ENCODE peak calls at places on chromosomes 5 and 9, in seven cellular contexts. M is CD8-positive, alpha-beta T cell; J is A673; E is BJ; Y is aorta; B is mammary epithelial cell; S is fibroblast of pulmonary artery. N is an unnamed sample.

GRCh38 chr5:91641730-91642350 is 258.7 kb upstream of the ARRDC3 start:
- DNase-seq in M (no peak), J (peak), E (peak), Y (no peak), B (peak), S (peak), N (peak)

GRCh38 chr9:89436963-89437625 is 60.8 kb downstream of the SEMA4D start:
- DNase-seq in M (peak), J (no peak), E (no peak), Y (no peak), B (peak), S (no peak), N (no peak)

GRCh38 chr9:5269249-5269715 is 35.2 kb downstream of the RLN2 start:
- DNase-seq in M (no peak), J (peak), E (no peak), Y (no peak), B (peak), S (peak), N (peak)

GRCh38 chr5:135660826-135661555 is 82.2 kb upstream of the CXCL14 start:
- DNase-seq in M (no peak), J (no peak), E (no peak), Y (no peak), B (no peak), S (no peak), N (peak)

GRCh38 chr9:17509698-17510097 is 69.2 kb upstream of the SH3GL2 start:
- DNase-seq in M (no peak), J (no peak), E (no peak), Y (no peak), B (no peak), S (no peak), N (peak)

GRCh38 chr9:107809859-107810492 is 320.4 kb upstream of the KLF4 start:
- DNase-seq in M (no peak), J (no peak), E (no peak), Y (no peak), B (peak), S (peak), N (no peak)

GRCh38 chr5:31692561-31693221 is 53.8 kb downstream of the PDZD2 start:
- DNase-seq in M (no peak), J (no peak), E (no peak), Y (no peak), B (no peak), S (no peak), N (no peak)

GRCh38 chr5:83473344-83474169 is 2.0 kb downstream of the VCAN start:
- DNase-seq in M (no peak), J (peak), E (peak), Y (peak), B (peak), S (peak), N (peak)

GRCh38 chr5:10018211-10018610 is 231.5 kb downstream of the ATPSCKMT start:
- DNase-seq in M (no peak), J (no peak), E (no peak), Y (no peak), B (no peak), S (peak), N (peak)

GRCh38 chr9:93061791-93062299 is 3.3 kb downstream of the SUSD3 start:
- DNase-seq in M (no peak), J (no peak), E (no peak), Y (no peak), B (no peak), S (no peak), N (no peak)

GRCh38 chr5:124740055-124740454 is 6.4 kb downstream of the ZNF608 start:
- DNase-seq in M (no peak), J (no peak), E (no peak), Y (no peak), B (no peak), S (no peak), N (no peak)

GRCh38 chr9:137441289-137441934 is at the start of gene ENTPD8:
- DNase-seq in M (no peak), J (peak), E (no peak), Y (peak), B (peak), S (no peak), N (peak)

GRCh38 chr9:97638666-97639065 is 5.0 kb downstream of the NCBP1 start:
- DNase-seq in M (no peak), J (peak), E (no peak), Y (no peak), B (no peak), S (no peak), N (peak)

GRCh38 chr9:82106536-82106935 is 118.0 kb downstream of the SPATA31D1 start:
- DNase-seq in M (no peak), J (no peak), E (no peak), Y (no peak), B (no peak), S (no peak), N (peak)
- H3K4me3 ChIP-seq in M (no peak), J (no peak), E (no peak), Y (no peak), B (no peak), S (no peak), N (no peak)

DNA sequence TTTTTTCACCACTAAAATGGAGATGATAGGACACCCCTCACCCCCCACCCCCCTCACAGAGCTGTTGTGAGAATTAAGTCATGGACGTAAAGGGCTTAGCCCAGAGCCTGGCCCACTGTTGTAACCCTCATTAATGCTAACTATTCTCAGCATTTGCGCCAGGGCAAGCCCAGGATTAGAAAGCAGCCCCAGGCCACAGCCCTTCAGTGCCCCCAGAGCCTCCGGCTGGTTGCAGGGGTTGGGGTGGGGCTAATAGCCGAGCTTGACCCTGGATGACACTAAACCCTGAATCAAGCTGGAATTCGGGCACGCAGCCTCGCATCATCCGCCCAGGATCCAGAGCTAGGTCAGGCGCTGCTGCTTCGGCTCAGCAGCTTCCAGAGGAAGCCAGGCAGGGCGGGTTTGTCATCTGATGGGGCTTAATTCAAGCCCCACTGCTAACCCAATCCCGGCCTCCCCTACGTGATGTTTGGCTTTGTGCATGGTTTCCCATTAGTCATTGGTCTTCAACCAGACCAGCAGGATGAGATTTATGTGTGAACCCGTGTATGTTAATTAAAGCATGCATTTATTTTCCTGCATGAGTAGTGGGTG is 1.2 kb upstream of the MEGF9 start:
- DNase-seq in M (no peak), J (no peak), E (peak), Y (peak), B (no peak), S (peak), N (peak)
- H3K4me3 ChIP-seq in M (peak), J (peak), E (no peak), Y (no peak), B (no peak), S (no peak), N (peak)

GRCh38 chr5:26245327-26245726 is 793.1 kb downstream of the CDH9 start:
- DNase-seq in M (no peak), J (no peak), E (no peak), Y (no peak), B (no peak), S (no peak), N (no peak)
- H3K4me3 ChIP-seq in M (no peak), J (no peak), E (no peak), Y (no peak), B (no peak), S (no peak), N (peak)

GRCh38 chr5:33890633-33891032 is 1.2 kb downstream of the ADAMTS12 start:
- DNase-seq in M (no peak), J (no peak), E (no peak), Y (no peak), B (peak), S (peak), N (peak)

GRCh38 chr5:33892419-33893151 is 795 bp upstream of the ADAMTS12 start:
- DNase-seq in M (no peak), J (no peak), E (peak), Y (peak), B (peak), S (peak), N (peak)

GRCh38 chr5:33891731-33892418 is at the start of gene ADAMTS12:
- DNase-seq in M (no peak), J (no peak), E (peak), Y (peak), B (peak), S (peak), N (peak)

GRCh38 chr5:33888582-33888981 is 3.2 kb downstream of the ADAMTS12 start:
- DNase-seq in M (no peak), J (no peak), E (no peak), Y (no peak), B (no peak), S (peak), N (peak)

DNA sequence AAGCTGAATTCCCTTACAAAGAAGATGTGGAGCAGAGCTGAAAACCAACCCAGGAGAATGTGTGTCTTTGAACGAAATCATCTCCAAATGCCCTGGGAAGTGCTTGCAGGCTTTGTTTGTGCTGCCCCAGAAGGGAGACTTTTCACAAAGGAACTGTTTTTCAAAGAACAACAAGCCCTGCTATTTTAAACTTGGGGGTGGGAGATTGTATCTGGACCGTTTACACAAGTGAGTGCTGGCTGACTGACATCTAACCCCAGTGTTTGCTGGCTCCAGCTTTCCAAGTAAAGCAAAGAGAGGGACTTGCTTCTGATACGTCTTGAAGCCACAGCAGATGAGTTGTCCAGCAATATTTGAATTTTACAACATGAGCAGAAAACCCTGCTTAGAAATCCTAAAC is 1.6 kb downstream of the ADAMTS12 start:
- DNase-seq in M (no peak), J (no peak), E (no peak), Y (no peak), B (no peak), S (peak), N (peak)
- H3K4me3 ChIP-seq in M (no peak), J (no peak), E (peak), Y (no peak), B (no peak), S (peak), N (peak)

GRCh38 chr9:114953917-114954316 is 23.5 kb upstream of the TNFSF8 start:
- DNase-seq in M (no peak), J (peak), E (peak), Y (peak), B (peak), S (peak), N (peak)
- H3K4me3 ChIP-seq in M (no peak), J (no peak), E (no peak), Y (no peak), B (no peak), S (no peak), N (peak)

GRCh38 chr9:109780453-109781033 is 545 bp downstream of the PALM2AKAP2 start:
- DNase-seq in M (no peak), J (no peak), E (no peak), Y (no peak), B (peak), S (peak), N (peak)
- H3K4me3 ChIP-seq in M (no peak), J (peak), E (peak), Y (peak), B (peak), S (peak), N (peak)

GRCh38 chr9:133955821-133956411 is 36.2 kb downstream of the VAV2 start:
- DNase-seq in M (peak), J (peak), E (no peak), Y (peak), B (no peak), S (peak), N (peak)
- H3K4me3 ChIP-seq in M (no peak), J (no peak), E (no peak), Y (no peak), B (no peak), S (peak), N (peak)

GRCh38 chr5:15794117-15794985 is 294.4 kb downstream of the FBXL7 start:
- DNase-seq in M (no peak), J (peak), E (no peak), Y (no peak), B (no peak), S (peak), N (peak)

GRCh38 chr5:15798006-15798405 is 298.0 kb downstream of the FBXL7 start:
- DNase-seq in M (no peak), J (no peak), E (no peak), Y (no peak), B (no peak), S (peak), N (no peak)

GRCh38 chr5:15796096-15796495 is 296.1 kb downstream of the FBXL7 start:
- DNase-seq in M (no peak), J (no peak), E (no peak), Y (no peak), B (no peak), S (no peak), N (no peak)

GRCh38 chr5:15797116-15797515 is 297.1 kb downstream of the FBXL7 start:
- DNase-seq in M (no peak), J (no peak), E (no peak), Y (no peak), B (no peak), S (no peak), N (no peak)

GRCh38 chr5:15796557-15796956 is 296.6 kb downstream of the FBXL7 start:
- DNase-seq in M (no peak), J (no peak), E (no peak), Y (no peak), B (no peak), S (no peak), N (no peak)
- H3K4me3 ChIP-seq in M (no peak), J (no peak), E (no peak), Y (no peak), B (no peak), S (no peak), N (no peak)

GRCh38 chr9:7613931-7614330 is 185.6 kb downstream of the DMAC1 start:
- DNase-seq in M (no peak), J (no peak), E (no peak), Y (no peak), B (no peak), S (no peak), N (no peak)
- H3K4me3 ChIP-seq in M (no peak), J (no peak), E (no peak), Y (no peak), B (no peak), S (no peak), N (no peak)